ENCODE peak calls at places on chromosomes 13 and 19, in ten cellular contexts. D is T1000; Y is fibroblast of pulmonary artery; B is heart left ventricle; Q is HL-60; I is erythroblast; E is BJ; R is glutamatergic neuron; N is progenitor cell of endocrine pancreas; S is stimulated activated CD4-positive, alpha-beta T cell treated with anti-CD3 and anti-CD28 coated beads, TNF-alpha, amount 100 ng/mL, for 1 hour. M is an unnamed sample.

GRCh38 chr19:33507021-33507956 is 14.3 kb downstream of the PEPD start:
- DNase-seq in Q (no peak), S (no peak), I (no peak), E (no peak), R (no peak), B (peak), Y (no peak), D (no peak), N (no peak), M (peak)

GRCh38 chr13:77056886-77057285 is 29.9 kb upstream of the FBXL3 start:
- DNase-seq in Y (no peak), Q (no peak), R (no peak), N (no peak), E (no peak), D (no peak), S (no peak), B (no peak), I (no peak), M (no peak)

GRCh38 chr19:12821761-12822160 is 12.6 kb downstream of the RTBDN start:
- DNase-seq in N (no peak), I (no peak), R (no peak), B (no peak), Y (no peak), Q (no peak), D (no peak), E (no peak), S (no peak), M (no peak)

GRCh38 chr13:41696163-41697003 is 239.0 kb downstream of the RGCC start:
- DNase-seq in Y (peak), E (peak), Q (no peak), B (no peak), D (no peak), N (no peak), S (no peak), I (peak), R (no peak), M (no peak)

GRCh38 chr19:38277549-38277948 is 13.2 kb downstream of the SPINT2 start:
- DNase-seq in Q (no peak), Y (peak), N (no peak), I (no peak), E (no peak), D (no peak), S (no peak), B (no peak), R (no peak), M (no peak)

GRCh38 chr13:108508263-108508662 is 121.1 kb upstream of the MYO16 start:
- DNase-seq in Q (peak), E (no peak), Y (peak), S (no peak), N (no peak), I (peak), R (no peak), D (no peak), B (no peak), M (peak)

GRCh38 chr13:103443604-103444003 is 377.4 kb upstream of the SLC10A2 start:
- DNase-seq in R (no peak), I (no peak), D (no peak), B (no peak), E (no peak), N (no peak), S (no peak), Y (no peak), Q (no peak), M (no peak)

GRCh38 chr19:6073858-6074708 is 36.2 kb downstream of the RFX2 start:
- DNase-seq in N (no peak), B (no peak), Q (no peak), Y (no peak), D (no peak), I (no peak), E (no peak), R (no peak), S (no peak), M (no peak)

GRCh38 chr13:95295026-95295425 is 6.2 kb downstream of the ABCC4 start:
- DNase-seq in R (no peak), N (no peak), E (no peak), B (no peak), Y (no peak), I (peak), Q (no peak), D (no peak), S (no peak), M (no peak)

GRCh38 chr19:2186071-2186846 is 22.5 kb downstream of the DOT1L start:
- DNase-seq in B (peak), S (no peak), R (no peak), Y (peak), Q (no peak), D (peak), I (no peak), E (peak), N (no peak), M (no peak)

GRCh38 chr13:102556806-102557205 is 40.0 kb upstream of the TPP2 start:
- DNase-seq in D (no peak), S (no peak), B (no peak), Q (no peak), R (no peak), E (no peak), N (no peak), Y (no peak), I (no peak), M (no peak)

GRCh38 chr13:53920916-53921315 is 892.3 kb downstream of the OLFM4 start:
- DNase-seq in B (no peak), Q (no peak), N (no peak), S (no peak), Y (no peak), I (no peak), E (no peak), R (no peak), D (no peak), M (no peak)

GRCh38 chr19:30824809-30825208 is 452.6 kb downstream of the ZNF536 start:
- DNase-seq in S (no peak), B (no peak), N (no peak), Y (no peak), D (no peak), E (no peak), Q (no peak), I (no peak), R (no peak), M (no peak)